ENCODE peak calls at places on chromosome X, in seven cellular contexts. S is H9; Z is ACHN; A is CD4-positive, CD25-positive, alpha-beta regulatory T cell; J is choroid plexus epithelial cell; I is HuH-7.5; F is HEK293T. L is an unnamed sample.

GRCh38 chrX:106917830-106918500 is 2.2 kb upstream of the CLDN2 start:
- DNase-seq in S (no peak), Z (peak), A (no peak), J (peak), I (no peak), F (no peak), L (no peak)

GRCh38 chrX:102767287-102767686 is 46.7 kb downstream of the GPRASP3 start:
- DNase-seq in S (no peak), Z (no peak), A (no peak), J (no peak), I (no peak), F (no peak), L (no peak)

GRCh38 chrX:40107291-40108083 is 9.7 kb upstream of the BCOR start:
- DNase-seq in S (peak), Z (peak), A (no peak), J (no peak), I (no peak), F (peak), L (peak)

GRCh38 chrX:130039847-130040246 is 57.4 kb downstream of the BCORL1 start:
- DNase-seq in S (no peak), Z (no peak), A (no peak), J (peak), I (no peak), F (no peak), L (no peak)

GRCh38 chrX:22396408-22396807 is 123.7 kb downstream of the CBLL2 start:
- DNase-seq in S (no peak), Z (no peak), A (no peak), J (no peak), I (no peak), F (no peak), L (no peak)

GRCh38 chrX:17537652-17538301 is 162.8 kb downstream of the NHS start:
- DNase-seq in S (peak), Z (no peak), A (no peak), J (no peak), I (no peak), F (no peak), L (no peak)

GRCh38 chrX:9189286-9189685 is 155.4 kb upstream of the FAM9B start:
- DNase-seq in S (no peak), Z (no peak), A (no peak), J (no peak), I (no peak), F (no peak), L (no peak)

GRCh38 chrX:151816914-151817313 is 82.4 kb downstream of the CNGA2 start:
- DNase-seq in S (no peak), Z (no peak), A (no peak), J (no peak), I (no peak), F (no peak), L (no peak)

GRCh38 chrX:52271212-52271611 is 86.5 kb downstream of the MAGED4 start:
- DNase-seq in S (peak), Z (peak), A (no peak), J (peak), I (no peak), F (no peak), L (peak)

GRCh38 chrX:153611298-153612095 is 12.6 kb upstream of the CCNQ start:
- DNase-seq in S (no peak), Z (no peak), A (no peak), J (no peak), I (no peak), F (no peak), L (no peak)

GRCh38 chrX:112512509-112512908 is 167.2 kb downstream of the LHFPL1 start:
- DNase-seq in S (peak), Z (peak), A (no peak), J (no peak), I (no peak), F (no peak), L (no peak)

L was measured in lung microvascular endothelial cell.